ENCODE peak calls at places on chromosomes 6 and 20, in five cellular contexts. Y is right atrium auricular region; F is CD4-positive, alpha-beta memory T cell; Z is CD8-positive, alpha-beta T cell; X is H9. M is an unnamed sample. For H3K4me1, the result is how much of the 10 kb centered on the place peaks cover.

GRCh38 chr6:132131777-132132176 is 180.6 kb upstream of the CCN2 start:
- DNase-seq in Y (peak), Z (no peak), F (no peak), X (no peak), M (no peak)

GRCh38 chr20:34980543-34981213 is 25.0 kb downstream of the MYH7B start:
- DNase-seq in F (no peak), Y (no peak), X (peak), Z (no peak), M (no peak)

GRCh38 chr6:142943746-142944125 is 1.2 kb downstream of the HIVEP2 start:
- DNase-seq in X (no peak), Y (no peak), Z (peak), F (peak), M (no peak)

GRCh38 chr6:39426057-39426592 is 103.6 kb upstream of the KCNK16 start:
- DNase-seq in Y (no peak), Z (no peak), X (no peak), F (no peak), M (peak)

GRCh38 chr6:4185419-4185818 is 50.0 kb upstream of the ECI2 start:
- DNase-seq in Y (no peak), F (no peak), Z (no peak), X (no peak), M (no peak)

GRCh38 chr20:48615871-48616270 is 211.9 kb downstream of the PREX1 start:
- DNase-seq in Y (no peak), F (no peak), Z (no peak), X (no peak), M (no peak)

GRCh38 chr6:25777031-25777430 is 22.5 kb downstream of the SLC17A4 start:
- DNase-seq in F (no peak), Z (no peak), X (no peak), Y (no peak), M (no peak)

GRCh38 chr20:9576695-9577094 is 62.3 kb downstream of the LAMP5 start:
- DNase-seq in F (no peak), Z (no peak), X (no peak), Y (no peak), M (no peak)

GRCh38 chr20:40506567-40506966 is 182.5 kb downstream of the MAFB start:
- DNase-seq in X (no peak), F (no peak), Z (no peak), Y (peak), M (peak)

GRCh38 chr6:23174781-23175361 is 605.5 kb downstream of the HDGFL1 start:
- DNase-seq in X (no peak), Y (no peak), Z (no peak), F (no peak), M (no peak)

GRCh38 chr6:12331951-12332749 is 42.0 kb downstream of the EDN1 start:
- DNase-seq in F (no peak), Z (no peak), X (no peak), Y (no peak), M (peak)

GRCh38 chr6:91271807-91272206 is 684.9 kb upstream of the MAP3K7 start:
- DNase-seq in Y (no peak), Z (no peak), F (no peak), X (no peak), M (no peak)

GRCh38 chr6:110369056-110369455 is 10.9 kb upstream of the METTL24 start:
- DNase-seq in Y (no peak), Z (no peak), X (no peak), F (no peak), M (no peak)

GRCh38 chr6:69138173-69138572 is 503.1 kb downstream of the ADGRB3 start:
- DNase-seq in F (no peak), X (no peak), Z (no peak), Y (no peak), M (no peak)

GRCh38 chr6:142722010-142722409 is 223.0 kb downstream of the HIVEP2 start:
- DNase-seq in X (no peak), F (no peak), Y (no peak), Z (no peak), M (no peak)

GRCh38 chr6:32568561-32568960 is 21.1 kb downstream of the HLA-DRB1 start:
- DNase-seq in Y (no peak), Z (no peak), F (no peak), X (no peak), M (no peak)

GRCh38 chr6:161134550-161135298 is 139.1 kb downstream of the AGPAT4 start:
- DNase-seq in F (no peak), X (no peak), Z (no peak), Y (no peak), M (no peak)

GRCh38 chr6:91697010-91697694 is 1110.3 kb upstream of the MAP3K7 start:
- DNase-seq in Z (no peak), Y (no peak), F (no peak), X (no peak), M (no peak)

GRCh38 chr6:137638926-137639706 is 144.9 kb upstream of the OLIG3 start:
- DNase-seq in F (no peak), Y (no peak), Z (no peak), X (no peak), M (no peak)

GRCh38 chr6:8238772-8239683 is 136.7 kb upstream of the EEF1E1 start:
- DNase-seq in F (no peak), Y (no peak), X (no peak), Z (no peak), M (no peak)

GRCh38 chr6:45163952-45164766 is 164.0 kb upstream of the RUNX2 start:
- DNase-seq in F (no peak), X (no peak), Z (no peak), Y (no peak), M (no peak)

GRCh38 chr6:136548582-136549330 is 1.5 kb downstream of the MAP7 start:
- DNase-seq in F (no peak), Y (no peak), X (no peak), Z (no peak), M (no peak)

GRCh38 chr6:13006578-13007300 is 290.2 kb downstream of the PHACTR1 start:
- DNase-seq in X (no peak), F (no peak), Y (no peak), Z (no peak), M (no peak)

GRCh38 chr6:20540683-20541082 is 6.4 kb downstream of the CDKAL1 start:
- DNase-seq in Y (no peak), Z (no peak), X (no peak), F (no peak), M (no peak)

GRCh38 chr6:111894272-111894671 is 21.0 kb upstream of the FYN start:
- DNase-seq in Z (no peak), F (no peak), Y (no peak), X (no peak), M (no peak)

GRCh38 chr6:75101896-75102680 is 103.8 kb downstream of the COL12A1 start:
- DNase-seq in F (no peak), Y (no peak), Z (no peak), X (no peak), M (no peak)
- H3K4me1 ChIP-seq in F (under half), Y (under half), Z (under half), X (under half), M (under half)

GRCh38 chr20:19769516-19769915 is 11.5 kb downstream of the RIN2 start:
- DNase-seq in Y (no peak), Z (no peak), X (no peak), F (no peak), M (no peak)
- H3K4me1 ChIP-seq in Y (under half), Z (under half), X (under half), F (under half), M (under half)

GRCh38 chr6:157520117-157520406 is 139.1 kb downstream of the ZDHHC14 start:
- DNase-seq in Z (no peak), X (no peak), F (no peak), Y (no peak), M (no peak)
- H3K4me1 ChIP-seq in Z (under half), X (under half), F (under half), Y (under half), M (under half)

DNA sequence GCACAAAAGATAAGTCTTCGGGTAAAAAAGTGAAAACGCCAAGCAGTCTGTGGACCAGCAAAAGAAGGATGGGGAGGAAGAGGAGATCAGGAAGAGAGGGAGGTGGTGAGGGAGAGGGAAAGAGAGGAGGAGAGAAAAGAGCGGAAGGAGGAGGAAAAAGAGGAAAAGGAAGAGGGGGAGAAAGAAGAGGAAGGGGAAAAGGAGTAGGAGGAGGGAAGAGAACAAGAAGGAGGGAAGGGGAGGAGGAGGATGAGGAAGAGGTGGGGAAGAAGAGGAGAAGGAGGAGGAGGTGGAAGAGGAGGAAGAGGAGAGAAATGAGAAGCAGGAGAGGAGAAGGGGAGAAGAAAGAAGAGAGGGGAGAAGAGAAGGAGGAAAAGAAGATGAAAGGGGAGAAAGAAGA is 6.5 kb downstream of the LY86 start:
- DNase-seq in X (no peak), Y (no peak), F (no peak), Z (no peak), M (no peak)
- H3K4me1 ChIP-seq in X (under half), Y (under half), F (under half), Z (under half), M (under half)

GRCh38 chr6:156455847-156456246 is 321.3 kb upstream of the ARID1B start:
- DNase-seq in X (no peak), F (no peak), Z (no peak), Y (no peak), M (no peak)
- H3K4me1 ChIP-seq in X (under half), F (under half), Z (under half), Y (under half), M (under half)

GRCh38 chr20:47349365-47350180 is 6.9 kb downstream of the ZMYND8 start:
- DNase-seq in X (no peak), F (no peak), Z (no peak), Y (no peak), M (no peak)

GRCh38 chr20:47350181-47350550 is 6.3 kb downstream of the ZMYND8 start:
- DNase-seq in X (no peak), F (peak), Y (no peak), Z (no peak), M (no peak)

GRCh38 chr20:47352332-47353223 is 3.9 kb downstream of the ZMYND8 start:
- DNase-seq in Y (no peak), Z (no peak), X (no peak), F (no peak), M (no peak)

GRCh38 chr20:47351643-47352331 is 4.7 kb downstream of the ZMYND8 start:
- DNase-seq in Z (no peak), F (no peak), X (no peak), Y (no peak), M (no peak)

GRCh38 chr20:47350691-47351545 is 5.6 kb downstream of the ZMYND8 start:
- DNase-seq in Y (no peak), Z (no peak), X (no peak), F (no peak), M (no peak)
- H3K4me1 ChIP-seq in Y (under half), Z (half or more), X (half or more), F (half or more), M (half or more)

GRCh38 chr6:113967777-113968176 is 3.2 kb downstream of the HDAC2 start:
- DNase-seq in Y (no peak), F (no peak), X (no peak), Z (no peak), M (no peak)
- H3K4me1 ChIP-seq in Y (under half), F (half or more), X (under half), Z (under half), M (half or more)